ENCODE peak calls at places on chromosome 6, in nine cellular contexts. D is CD8-positive, alpha-beta T cell; L is mucosa of descending colon; A is NB4; S is psoas muscle; V is BE2C; C is lower lobe of right lung; Y is GM13976; R is ovary. T is an unnamed sample.

GRCh38 chr6:134539865-134540323 is 222.0 kb upstream of the SGK1 start:
- DNase-seq in R (no peak), L (no peak), S (no peak), C (no peak), A (peak; percentile 32), D (no peak), V (peak; percentile 17), Y (no peak), T (no peak)

GRCh38 chr6:114084327-114084890 is 113.5 kb upstream of the HDAC2 start:
- DNase-seq in V (no peak), Y (no peak), C (no peak), L (no peak), R (no peak), S (no peak), A (no peak), D (no peak), T (no peak)

GRCh38 chr6:34246563-34247391 is 2.0 kb downstream of the SMIM29 start:
- DNase-seq in D (no peak), V (peak; percentile 88), C (peak; percentile 39), A (peak; percentile 71), S (no peak), R (peak; percentile 43), Y (peak; percentile 73), L (no peak), T (no peak)

GRCh38 chr6:42450314-42451145 is 1.2 kb downstream of the TRERF1 start:
- DNase-seq in D (no peak), V (peak; percentile 28), Y (no peak), A (peak; percentile 60), S (no peak), L (no peak), R (no peak), C (no peak), T (no peak)

GRCh38 chr6:20414711-20415110 is 13.0 kb downstream of the E2F3 start:
- DNase-seq in D (no peak), R (no peak), V (no peak), A (no peak), L (no peak), Y (no peak), C (no peak), S (no peak), T (no peak)

GRCh38 chr6:11428895-11429294 is 108.7 kb upstream of the TMEM170B start:
- DNase-seq in R (no peak), Y (no peak), L (no peak), S (no peak), C (no peak), A (peak; percentile 43), V (no peak), D (no peak), T (no peak)

GRCh38 chr6:129507059-129507807 is 202.7 kb downstream of the ARHGAP18 start:
- DNase-seq in L (no peak), C (no peak), D (no peak), S (no peak), V (no peak), A (no peak), R (no peak), Y (no peak), T (no peak)

GRCh38 chr6:117531758-117532276 is 49.3 kb downstream of the DCBLD1 start:
- DNase-seq in V (no peak), D (no peak), L (no peak), S (no peak), Y (no peak), R (no peak), A (no peak), C (no peak), T (no peak)

GRCh38 chr6:18477301-18477941 is 90.3 kb downstream of the RNF144B start:
- DNase-seq in D (no peak), A (peak; percentile 12), R (no peak), V (no peak), Y (no peak), S (no peak), C (no peak), L (no peak), T (no peak)

GRCh38 chr6:156595481-156595880 is 181.7 kb upstream of the ARID1B start:
- DNase-seq in V (no peak), D (no peak), R (no peak), L (no peak), C (no peak), Y (no peak), A (no peak), S (no peak), T (no peak)

GRCh38 chr6:161418458-161418945 is 144.6 kb upstream of the AGPAT4 start:
- DNase-seq in A (peak; percentile 69), R (no peak), Y (peak; percentile 66), V (peak; percentile 55), L (no peak), C (no peak), D (no peak), S (no peak), T (no peak)

GRCh38 chr6:149862901-149863595 is 1.1 kb downstream of the LRP11 start:
- DNase-seq in A (peak; percentile 71), C (peak; percentile 82), Y (peak; percentile 64), D (no peak), R (peak; percentile 65), S (peak; percentile 73), V (peak; percentile 72), L (peak; percentile 77), T (peak; percentile 95)

GRCh38 chr6:135600931-135601330 is 103.4 kb upstream of the AHI1 start:
- DNase-seq in A (no peak), V (no peak), C (no peak), S (no peak), L (no peak), Y (no peak), R (no peak), D (no peak), T (no peak)

GRCh38 chr6:26472549-26473245 is 14.9 kb downstream of the BTN2A1 start:
- DNase-seq in R (no peak), L (no peak), S (no peak), A (no peak), C (no peak), Y (no peak), D (no peak), V (no peak), T (no peak)

GRCh38 chr6:148367418-148368024 is 24.9 kb downstream of the SASH1 start:
- DNase-seq in S (peak; percentile 51), Y (no peak), V (no peak), R (no peak), D (no peak), C (no peak), A (peak; percentile 82), L (no peak), T (no peak)

GRCh38 chr6:12232339-12232738 is 57.8 kb upstream of the EDN1 start:
- DNase-seq in R (no peak), Y (no peak), D (no peak), C (no peak), S (no peak), L (no peak), V (no peak), A (peak; percentile 10), T (no peak)

GRCh38 chr6:13380761-13381160 is 52.4 kb upstream of the TBC1D7 start:
- DNase-seq in Y (no peak), C (no peak), V (no peak), L (no peak), A (no peak), R (no peak), D (no peak), S (no peak), T (no peak)

GRCh38 chr6:13377054-13377758 is 48.9 kb upstream of the TBC1D7 start:
- DNase-seq in V (no peak), L (no peak), C (no peak), D (no peak), S (no peak), Y (no peak), A (peak; percentile 34), R (no peak), T (no peak)

GRCh38 chr6:13375360-13375878 is 47.1 kb upstream of the TBC1D7 start:
- DNase-seq in S (no peak), D (no peak), Y (peak; percentile 73), R (no peak), L (no peak), C (no peak), A (no peak), V (no peak), T (no peak)

GRCh38 chr6:13383280-13384163 is 55.2 kb upstream of the TBC1D7 start:
- DNase-seq in L (no peak), C (no peak), R (no peak), S (no peak), D (no peak), Y (peak; percentile 69), A (no peak), V (no peak), T (no peak)

GRCh38 chr6:13378669-13379590 is 50.6 kb upstream of the TBC1D7 start:
- DNase-seq in A (no peak), C (no peak), S (no peak), L (peak; percentile 87), D (no peak), Y (no peak), V (no peak), R (no peak), T (no peak)
- TF ChIP-seq CTCF in A (no peak), C (no peak), S (no peak), L (peak; percentile 9), D (no peak), Y (no peak), V (no peak), R (no peak), T (no peak)

DNA sequence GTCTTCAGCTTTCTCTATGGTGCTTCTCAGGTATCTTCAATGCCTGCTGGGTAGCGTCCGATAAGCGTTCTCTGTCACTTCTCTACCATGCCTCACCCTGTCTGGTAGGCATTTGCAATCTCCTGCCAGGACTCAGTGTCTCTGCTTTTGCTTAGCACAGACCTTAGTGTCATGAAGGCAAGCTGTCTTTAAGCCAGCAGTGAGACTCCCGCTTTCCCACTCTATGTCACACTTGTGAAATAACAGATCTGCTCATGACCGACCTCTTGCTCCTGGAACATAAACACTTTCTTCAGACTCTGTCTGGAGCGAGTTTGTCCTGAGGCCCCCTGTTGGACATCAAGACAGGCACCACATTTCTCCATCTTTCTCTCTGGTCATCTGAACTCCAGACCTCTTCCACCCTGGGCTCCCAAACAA is 17.0 kb downstream of the ADGRB3 start:
- DNase-seq in V (no peak), L (no peak), R (no peak), Y (no peak), D (no peak), C (no peak), A (peak; percentile 7), S (no peak), T (no peak)
- TF ChIP-seq CTCF in V (peak; percentile 55), L (no peak), R (no peak), Y (no peak), D (no peak), C (no peak), A (no peak), S (no peak), T (no peak)

DNA sequence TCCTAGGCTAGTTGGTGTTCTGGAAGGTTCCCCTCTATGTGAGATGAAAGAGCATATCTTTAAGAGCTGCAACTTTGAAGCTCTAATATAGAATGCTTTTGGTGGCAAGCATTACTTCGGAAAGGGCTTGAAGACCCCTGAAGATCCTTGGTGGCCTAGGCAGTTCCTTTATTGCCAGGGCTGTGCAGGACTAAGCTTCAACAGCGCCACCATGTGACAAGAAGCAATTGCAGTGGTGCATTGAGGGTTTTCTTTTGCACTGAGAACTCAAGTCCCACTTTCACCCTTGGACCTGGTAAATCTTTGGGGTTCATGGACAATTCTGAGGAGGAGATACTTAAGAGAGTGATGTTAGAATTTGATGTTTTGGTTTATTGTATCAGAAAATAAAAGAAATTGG is 237.4 kb upstream of the GMDS start:
- DNase-seq in A (peak; percentile 33), Y (no peak), D (no peak), C (no peak), L (no peak), R (no peak), V (no peak), S (no peak), T (no peak)
- TF ChIP-seq CTCF in A (peak; percentile 43), Y (no peak), D (no peak), C (no peak), L (no peak), R (no peak), V (peak; percentile 17), S (no peak), T (peak; percentile 39)

GRCh38 chr6:28982476-28983266 is 22.4 kb downstream of the ZNF311 start:
- DNase-seq in V (peak; percentile 22), L (no peak), Y (no peak), R (no peak), S (no peak), A (peak; percentile 83), D (no peak), C (no peak), T (no peak)
- TF ChIP-seq CTCF in V (peak; percentile 26), L (no peak), Y (no peak), R (no peak), S (no peak), A (no peak), D (no peak), C (no peak), T (peak; percentile 51)